ENCODE peak calls at places on chromosomes 4 and X, in six cellular contexts. One of them, this sample, is unnamed.

GRCh38 chrX:46325312-46325877 is 219.8 kb downstream of the ZNF674 start:
- DNase-seq in fibroblast of lung: peak
- DNase-seq in left lung: peak
- DNase-seq in body of pancreas: peak
- DNase-seq in transverse colon: no peak
- DNase-seq in mucosa of descending colon: no peak
- DNase-seq in this sample: peak

GRCh38 chr4:110632506-110633357 is 9.9 kb upstream of the PITX2 start:
- DNase-seq in fibroblast of lung: no peak
- DNase-seq in left lung: no peak
- DNase-seq in body of pancreas: no peak
- DNase-seq in transverse colon: no peak
- DNase-seq in mucosa of descending colon: peak
- DNase-seq in this sample: no peak

GRCh38 chr4:82044141-82044993 is 329.4 kb downstream of the HNRNPD start:
- DNase-seq in fibroblast of lung: peak
- DNase-seq in left lung: peak
- DNase-seq in body of pancreas: peak
- DNase-seq in transverse colon: peak
- DNase-seq in mucosa of descending colon: peak
- DNase-seq in this sample: peak

GRCh38 chr4:128470492-128471053 is 183.0 kb upstream of the PGRMC2 start:
- DNase-seq in fibroblast of lung: no peak
- DNase-seq in left lung: no peak
- DNase-seq in body of pancreas: no peak
- DNase-seq in transverse colon: no peak
- DNase-seq in mucosa of descending colon: no peak
- DNase-seq in this sample: no peak

GRCh38 chr4:150593996-150594395 is 12.0 kb downstream of the MAB21L2 start:
- DNase-seq in fibroblast of lung: peak
- DNase-seq in left lung: no peak
- DNase-seq in body of pancreas: no peak
- DNase-seq in transverse colon: no peak
- DNase-seq in mucosa of descending colon: no peak
- DNase-seq in this sample: peak

GRCh38 chr4:19961092-19961491 is 290.6 kb upstream of the SLIT2 start:
- DNase-seq in fibroblast of lung: peak
- DNase-seq in left lung: no peak
- DNase-seq in body of pancreas: no peak
- DNase-seq in transverse colon: no peak
- DNase-seq in mucosa of descending colon: no peak
- DNase-seq in this sample: peak

GRCh38 chrX:2500681-2501151 is at the start of the genes DHRSX and ZBED1:
- DNase-seq in fibroblast of lung: peak
- DNase-seq in left lung: peak
- DNase-seq in body of pancreas: no peak
- DNase-seq in transverse colon: peak
- DNase-seq in mucosa of descending colon: peak
- DNase-seq in this sample: peak

GRCh38 chr4:169986369-169986768 is 39.8 kb downstream of the MFAP3L start:
- DNase-seq in fibroblast of lung: no peak
- DNase-seq in left lung: no peak
- DNase-seq in body of pancreas: no peak
- DNase-seq in transverse colon: no peak
- DNase-seq in mucosa of descending colon: no peak
- DNase-seq in this sample: no peak

GRCh38 chr4:2843909-2844584 is 403 bp downstream of the ADD1 start:
- DNase-seq in fibroblast of lung: peak
- DNase-seq in left lung: no peak
- DNase-seq in body of pancreas: peak
- DNase-seq in transverse colon: peak
- DNase-seq in mucosa of descending colon: peak
- DNase-seq in this sample: peak

DNA sequence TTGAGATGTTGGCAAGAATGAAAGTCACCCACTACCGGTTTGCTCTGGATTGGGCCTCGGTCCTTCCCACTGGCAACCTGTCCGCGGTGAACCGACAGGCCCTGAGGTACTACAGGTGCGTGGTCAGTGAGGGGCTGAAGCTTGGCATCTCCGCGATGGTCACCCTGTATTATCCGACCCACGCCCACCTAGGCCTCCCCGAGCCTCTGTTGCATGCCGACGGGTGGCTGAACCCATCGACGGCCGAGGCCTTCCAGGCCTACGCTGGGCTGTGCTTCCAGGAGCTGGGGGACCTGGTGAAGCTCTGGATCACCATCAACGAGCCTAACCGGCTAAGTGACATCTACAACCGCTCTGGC is 12.3 kb downstream of the RPL9 start:
- DNase-seq in fibroblast of lung: no peak
- DNase-seq in left lung: no peak
- DNase-seq in body of pancreas: no peak
- DNase-seq in transverse colon: no peak
- DNase-seq in mucosa of descending colon: no peak
- DNase-seq in this sample: no peak
- H3K4me3 ChIP-seq in fibroblast of lung: no peak
- H3K4me3 ChIP-seq in left lung: peak
- H3K4me3 ChIP-seq in body of pancreas: no peak
- H3K4me3 ChIP-seq in transverse colon: peak
- H3K4me3 ChIP-seq in mucosa of descending colon: no peak
- H3K4me3 ChIP-seq in this sample: peak

GRCh38 chr4:98546910-98547544 is 111.4 kb downstream of the TSPAN5 start:
- DNase-seq in fibroblast of lung: peak
- DNase-seq in left lung: no peak
- DNase-seq in body of pancreas: no peak
- DNase-seq in transverse colon: no peak
- DNase-seq in mucosa of descending colon: no peak
- DNase-seq in this sample: peak
- TF ChIP-seq CTCF in fibroblast of lung: no peak
- TF ChIP-seq CTCF in left lung: no peak
- TF ChIP-seq CTCF in body of pancreas: no peak
- TF ChIP-seq CTCF in transverse colon: no peak
- TF ChIP-seq CTCF in mucosa of descending colon: no peak
- TF ChIP-seq CTCF in this sample: peak

GRCh38 chr4:55906323-55906722 is 42.4 kb upstream of the CEP135 start:
- DNase-seq in fibroblast of lung: no peak
- DNase-seq in left lung: no peak
- DNase-seq in body of pancreas: no peak
- DNase-seq in transverse colon: no peak
- DNase-seq in mucosa of descending colon: no peak
- DNase-seq in this sample: no peak
- H3K4me3 ChIP-seq in fibroblast of lung: no peak
- H3K4me3 ChIP-seq in left lung: no peak
- H3K4me3 ChIP-seq in body of pancreas: no peak
- H3K4me3 ChIP-seq in transverse colon: no peak
- H3K4me3 ChIP-seq in mucosa of descending colon: no peak
- H3K4me3 ChIP-seq in this sample: no peak

GRCh38 chr4:183099537-183100297 is 660 bp downstream of the WWC2 start:
- DNase-seq in fibroblast of lung: no peak
- DNase-seq in left lung: peak
- DNase-seq in body of pancreas: peak
- DNase-seq in transverse colon: no peak
- DNase-seq in mucosa of descending colon: peak
- DNase-seq in this sample: no peak
- TF ChIP-seq CTCF in fibroblast of lung: no peak
- TF ChIP-seq CTCF in left lung: no peak
- TF ChIP-seq CTCF in body of pancreas: no peak
- TF ChIP-seq CTCF in transverse colon: no peak
- TF ChIP-seq CTCF in mucosa of descending colon: no peak
- TF ChIP-seq CTCF in this sample: no peak

GRCh38 chr4:186040316-186040715 is 28.6 kb upstream of the TLR3 start:
- DNase-seq in fibroblast of lung: no peak
- DNase-seq in left lung: no peak
- DNase-seq in body of pancreas: no peak
- DNase-seq in transverse colon: no peak
- DNase-seq in mucosa of descending colon: no peak
- DNase-seq in this sample: no peak
- H3K4me3 ChIP-seq in fibroblast of lung: no peak
- H3K4me3 ChIP-seq in left lung: no peak
- H3K4me3 ChIP-seq in body of pancreas: no peak
- H3K4me3 ChIP-seq in transverse colon: no peak
- H3K4me3 ChIP-seq in mucosa of descending colon: no peak
- H3K4me3 ChIP-seq in this sample: no peak

DNA sequence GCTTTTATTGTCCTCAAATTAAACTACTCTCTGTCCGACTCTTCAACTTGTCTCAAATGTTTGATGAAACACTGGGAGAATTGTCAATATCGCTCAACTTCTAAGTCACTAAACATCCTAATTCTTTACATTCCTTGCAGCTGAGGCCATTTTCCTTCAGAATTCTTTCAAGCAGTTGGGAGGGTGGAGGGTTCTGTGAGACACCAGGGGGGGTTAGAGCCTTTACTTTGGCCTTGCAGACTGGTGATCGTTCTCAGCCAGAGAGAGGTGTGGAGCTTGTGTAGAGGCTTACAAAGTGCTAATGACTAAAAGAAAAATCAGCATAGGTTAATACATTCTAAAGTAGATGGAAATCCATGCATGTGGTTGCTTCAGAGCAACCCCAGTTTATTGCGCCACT is 21.3 kb upstream of the SOX3 start:
- DNase-seq in fibroblast of lung: no peak
- DNase-seq in left lung: no peak
- DNase-seq in body of pancreas: no peak
- DNase-seq in transverse colon: no peak
- DNase-seq in mucosa of descending colon: no peak
- DNase-seq in this sample: peak
- TF ChIP-seq CTCF in fibroblast of lung: no peak
- TF ChIP-seq CTCF in left lung: no peak
- TF ChIP-seq CTCF in body of pancreas: no peak
- TF ChIP-seq CTCF in transverse colon: no peak
- TF ChIP-seq CTCF in mucosa of descending colon: no peak
- TF ChIP-seq CTCF in this sample: no peak

GRCh38 chr4:41320278-41320677 is 63.5 kb downstream of the UCHL1 start:
- DNase-seq in fibroblast of lung: no peak
- DNase-seq in left lung: no peak
- DNase-seq in body of pancreas: no peak
- DNase-seq in transverse colon: no peak
- DNase-seq in mucosa of descending colon: no peak
- DNase-seq in this sample: no peak

GRCh38 chr4:41323186-41323585 is 66.5 kb downstream of the UCHL1 start:
- DNase-seq in fibroblast of lung: no peak
- DNase-seq in left lung: no peak
- DNase-seq in body of pancreas: no peak
- DNase-seq in transverse colon: no peak
- DNase-seq in mucosa of descending colon: no peak
- DNase-seq in this sample: peak

GRCh38 chr4:41320786-41321185 is 64.1 kb downstream of the UCHL1 start:
- DNase-seq in fibroblast of lung: no peak
- DNase-seq in left lung: no peak
- DNase-seq in body of pancreas: no peak
- DNase-seq in transverse colon: no peak
- DNase-seq in mucosa of descending colon: no peak
- DNase-seq in this sample: no peak

GRCh38 chr4:41322613-41323012 is 65.9 kb downstream of the UCHL1 start:
- DNase-seq in fibroblast of lung: no peak
- DNase-seq in left lung: no peak
- DNase-seq in body of pancreas: no peak
- DNase-seq in transverse colon: no peak
- DNase-seq in mucosa of descending colon: no peak
- DNase-seq in this sample: no peak

DNA sequence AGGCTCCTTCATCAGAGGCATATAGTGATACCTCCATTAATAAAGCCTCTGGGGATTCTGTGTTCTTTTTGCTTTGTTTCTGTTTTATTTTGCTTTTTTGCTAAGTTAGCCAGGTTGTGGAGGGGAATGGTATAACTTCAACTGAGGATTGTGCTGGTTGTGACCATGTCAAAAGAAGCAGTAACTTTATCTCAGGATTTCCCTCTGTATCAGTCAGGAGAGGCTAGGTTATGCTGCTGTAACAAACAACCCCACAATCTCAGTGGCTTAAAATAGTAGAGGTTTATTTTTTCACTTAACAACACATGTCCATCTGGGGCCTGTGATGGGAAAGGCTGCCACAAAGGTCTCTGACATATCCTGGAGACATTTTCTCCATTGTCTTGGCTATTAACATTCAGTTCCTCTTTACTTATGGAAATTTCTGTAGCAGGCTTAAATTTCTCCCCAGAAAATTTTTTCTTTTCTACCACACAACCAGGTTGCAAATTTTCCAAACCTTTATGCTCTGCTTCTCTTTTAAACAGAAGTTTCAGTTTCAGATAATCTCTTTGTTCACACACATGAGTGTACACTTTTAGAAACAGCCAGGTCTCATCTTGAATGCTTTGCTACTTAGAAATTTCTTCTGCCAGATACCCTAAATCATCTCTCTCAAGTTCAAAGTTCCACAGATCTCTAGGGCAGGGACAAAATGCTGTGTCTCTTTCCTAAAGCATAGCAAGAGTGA is 64.7 kb downstream of the UCHL1 start:
- DNase-seq in fibroblast of lung: no peak
- DNase-seq in left lung: no peak
- DNase-seq in body of pancreas: no peak
- DNase-seq in transverse colon: no peak
- DNase-seq in mucosa of descending colon: no peak
- DNase-seq in this sample: no peak
- H3K4me3 ChIP-seq in fibroblast of lung: no peak
- H3K4me3 ChIP-seq in left lung: no peak
- H3K4me3 ChIP-seq in body of pancreas: no peak
- H3K4me3 ChIP-seq in transverse colon: no peak
- H3K4me3 ChIP-seq in mucosa of descending colon: no peak
- H3K4me3 ChIP-seq in this sample: no peak

This sample was measured in fibroblast of pulmonary artery.